ENCODE peak calls at places on chromosomes 12 and 14, in eight cellular contexts. D is aorta, P is mucosa of descending colon, M is spleen, F is GM23338, T is coronary artery, R is fibroblast of lung, I is cardiac muscle cell. W is an unnamed sample.

GRCh38 chr14:65070710-65071033 is 31.6 kb downstream of the MAX start:
- DNase-seq in M (no peak), I (no peak), T (no peak), R (no peak), F (no peak), D (no peak), P (peak), W (no peak)

GRCh38 chr14:98899441-98899840 is 372.6 kb downstream of the BCL11B start:
- DNase-seq in P (no peak), R (no peak), I (no peak), D (no peak), F (no peak), T (no peak), M (no peak), W (no peak)

GRCh38 chr14:65600742-65601141 is 188.2 kb downstream of the FUT8 start:
- DNase-seq in P (no peak), M (no peak), F (no peak), R (no peak), I (peak), D (no peak), T (no peak), W (no peak)

GRCh38 chr14:31024577-31025334 is 693 bp upstream of the AP4S1 start:
- DNase-seq in D (no peak), T (no peak), F (no peak), I (no peak), P (no peak), R (peak), M (no peak), W (no peak)

GRCh38 chr12:94792690-94793089 is 142.3 kb upstream of the TMCC3 start:
- DNase-seq in P (no peak), F (no peak), T (no peak), I (peak), R (no peak), M (no peak), D (no peak), W (no peak)

GRCh38 chr12:52020539-52021336 is 14.0 kb downstream of the TAMALIN start:
- DNase-seq in R (peak), M (peak), P (no peak), I (peak), T (peak), D (peak), F (peak), W (peak)

GRCh38 chr12:22118206-22118605 is 72.2 kb downstream of the CMAS start:
- DNase-seq in F (no peak), I (no peak), T (no peak), D (no peak), P (no peak), R (no peak), M (no peak), W (no peak)

GRCh38 chr12:81809829-81810595 is 50.9 kb upstream of the PPFIA2 start:
- DNase-seq in F (no peak), T (no peak), M (no peak), I (peak), P (no peak), D (no peak), R (peak), W (no peak)

GRCh38 chr12:103470664-103471063 is 25.1 kb downstream of the C12orf42 start:
- DNase-seq in F (no peak), R (peak), I (no peak), M (peak), T (no peak), P (no peak), D (no peak), W (no peak)

GRCh38 chr12:6607751-6608591 is 792 bp upstream of the CHD4 start:
- DNase-seq in D (no peak), I (peak), R (peak), F (peak), T (no peak), P (peak), M (no peak), W (no peak)

GRCh38 chr12:1013618-1014489 is 22.8 kb downstream of the ERC1 start:
- DNase-seq in M (no peak), I (peak), D (peak), P (no peak), F (no peak), T (no peak), R (peak), W (peak)

GRCh38 chr12:29253916-29254625 is 105.0 kb downstream of the FAR2 start:
- DNase-seq in F (no peak), T (no peak), R (no peak), M (no peak), I (peak), P (no peak), D (no peak), W (no peak)

GRCh38 chr14:100644383-100644782 is 57.2 kb upstream of the BEGAIN start:
- DNase-seq in R (no peak), F (no peak), I (no peak), P (no peak), T (no peak), M (no peak), D (no peak), W (no peak)

GRCh38 chr14:100221419-100222218 is 17.3 kb upstream of the YY1 start:
- DNase-seq in M (peak), F (peak), T (no peak), P (peak), R (peak), D (peak), I (peak), W (peak)

GRCh38 chr14:99649219-99649618 is 4.3 kb downstream of the HHIPL1 start:
- DNase-seq in F (no peak), R (peak), D (no peak), T (no peak), M (no peak), P (no peak), I (peak), W (no peak)

GRCh38 chr12:52837341-52837741 is 3.2 kb upstream of the KRT79 start:
- DNase-seq in R (peak), T (no peak), P (no peak), D (peak), F (no peak), M (peak), I (peak), W (no peak)

GRCh38 chr12:125889742-125890141 is 824.5 kb downstream of the AACS start:
- DNase-seq in I (no peak), M (no peak), P (no peak), T (no peak), D (no peak), F (no peak), R (no peak), W (no peak)

GRCh38 chr14:28762290-28762948 is 4.2 kb upstream of the FOXG1 start:
- DNase-seq in P (no peak), R (no peak), T (no peak), I (no peak), D (no peak), M (no peak), F (no peak), W (no peak)
- H3K4me3 ChIP-seq in P (no peak), R (no peak), T (no peak), I (no peak), D (no peak), M (no peak), F (no peak), W (no peak)

GRCh38 chr12:111367661-111368221 is 1.2 kb downstream of the PHETA1 start:
- DNase-seq in R (peak), I (peak), P (peak), T (no peak), M (peak), F (no peak), D (peak), W (no peak)
- H3K4me3 ChIP-seq in R (peak), I (peak), P (no peak), T (peak), M (peak), F (peak), D (no peak), W (no peak)

DNA sequence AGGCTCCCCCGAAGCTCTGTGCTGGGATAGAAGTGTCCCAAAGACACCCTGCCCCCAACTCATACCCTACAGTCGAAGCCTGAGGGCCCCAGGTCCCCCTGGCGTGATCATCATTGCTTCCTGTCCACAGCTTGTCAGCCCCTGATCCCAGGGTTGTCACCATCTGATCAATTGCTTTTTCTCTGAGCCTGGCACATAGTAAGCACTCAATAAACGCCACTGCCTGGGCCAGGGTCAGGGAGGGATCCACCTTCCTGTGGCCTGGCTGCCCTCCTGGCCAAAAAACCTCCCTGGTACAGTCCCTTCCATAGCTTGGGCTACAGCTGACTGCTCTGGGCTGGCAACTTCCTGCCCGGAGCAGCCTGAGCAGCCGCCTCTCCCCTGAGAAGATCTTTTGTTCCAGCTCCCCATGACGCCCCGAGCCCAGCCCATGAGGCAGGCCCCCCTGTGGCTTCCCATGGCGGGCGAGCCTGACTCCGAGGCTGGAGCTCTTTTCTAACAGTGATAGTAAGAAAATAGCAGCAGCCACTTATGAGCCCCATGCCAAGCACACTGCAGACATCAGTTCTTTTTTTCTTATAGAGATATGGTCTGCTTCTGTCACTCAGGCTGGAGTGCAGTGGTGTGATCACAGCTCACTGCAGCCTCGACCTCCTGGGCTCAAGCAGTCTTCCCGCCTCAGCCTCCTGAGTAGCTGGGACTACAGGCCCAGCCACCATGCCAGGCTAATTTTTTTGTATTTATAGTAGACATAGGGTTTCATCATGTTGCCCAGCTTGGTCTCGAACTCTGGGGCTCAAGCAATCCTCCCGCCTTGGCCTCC is 6.5 kb downstream of the SH2B3 start:
- DNase-seq in P (no peak), I (peak), M (no peak), T (no peak), F (peak), D (no peak), R (peak), W (no peak)
- H3K4me3 ChIP-seq in P (no peak), I (no peak), M (no peak), T (peak), F (peak), D (no peak), R (no peak), W (no peak)

GRCh38 chr12:57231276-57232021 is 1.9 kb downstream of the SHMT2 start:
- DNase-seq in M (peak), D (peak), P (no peak), R (no peak), T (no peak), F (no peak), I (no peak), W (no peak)
- H3K4me3 ChIP-seq in M (no peak), D (no peak), P (no peak), R (peak), T (peak), F (peak), I (no peak), W (no peak)

GRCh38 chr14:68510201-68510600 is 282.7 kb downstream of the ZFP36L1 start:
- DNase-seq in F (no peak), P (peak), T (no peak), M (no peak), D (peak), I (peak), R (peak), W (peak)
- H3K4me3 ChIP-seq in F (no peak), P (no peak), T (no peak), M (no peak), D (no peak), I (no peak), R (no peak), W (no peak)

DNA sequence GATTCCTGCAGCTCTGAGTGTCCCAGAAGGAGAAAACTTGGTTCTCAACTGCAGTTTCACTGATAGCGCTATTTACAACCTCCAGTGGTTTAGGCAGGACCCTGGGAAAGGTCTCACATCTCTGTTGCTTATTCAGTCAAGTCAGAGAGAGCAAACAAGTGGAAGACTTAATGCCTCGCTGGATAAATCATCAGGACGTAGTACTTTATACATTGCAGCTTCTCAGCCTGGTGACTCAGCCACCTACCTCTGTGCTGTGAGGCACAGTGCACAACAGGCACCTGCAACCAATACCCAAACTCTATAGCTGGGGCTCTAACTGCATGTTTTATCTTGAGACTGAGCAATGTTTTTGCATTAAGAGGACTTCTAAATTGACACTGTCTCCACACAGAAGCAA is 379.2 kb upstream of the OR4E1 start:
- DNase-seq in I (no peak), T (no peak), M (no peak), F (peak), P (no peak), R (no peak), D (no peak), W (no peak)
- H3K4me3 ChIP-seq in I (no peak), T (no peak), M (no peak), F (no peak), P (no peak), R (no peak), D (no peak), W (no peak)

GRCh38 chr12:32839828-32840227 is 56.7 kb downstream of the PKP2 start:
- DNase-seq in T (no peak), M (no peak), P (no peak), I (no peak), R (no peak), D (no peak), F (no peak), W (no peak)

GRCh38 chr12:32837974-32838373 is 58.6 kb downstream of the PKP2 start:
- DNase-seq in M (no peak), F (no peak), P (no peak), I (no peak), T (no peak), D (no peak), R (no peak), W (no peak)

GRCh38 chr12:32836710-32837109 is 59.9 kb downstream of the PKP2 start:
- DNase-seq in F (no peak), P (no peak), I (no peak), T (no peak), R (no peak), M (no peak), D (no peak), W (no peak)

GRCh38 chr12:32843528-32844095 is 53.0 kb downstream of the PKP2 start:
- DNase-seq in R (peak), T (no peak), P (no peak), F (peak), M (no peak), I (peak), D (no peak), W (no peak)

GRCh38 chr12:32841061-32841460 is 55.5 kb downstream of the PKP2 start:
- DNase-seq in R (no peak), T (no peak), D (no peak), I (no peak), M (no peak), F (no peak), P (no peak), W (no peak)
- H3K4me3 ChIP-seq in R (no peak), T (no peak), D (no peak), I (no peak), M (no peak), F (no peak), P (no peak), W (no peak)

GRCh38 chr12:120583478-120584030 is 2.4 kb upstream of the POP5 start:
- DNase-seq in T (peak), I (peak), D (peak), P (peak), M (peak), F (peak), R (peak), W (peak)
- H3K4me3 ChIP-seq in T (peak), I (no peak), D (no peak), P (no peak), M (no peak), F (peak), R (peak), W (no peak)

GRCh38 chr12:91179315-91179714 is 3.3 kb downstream of the DCN start:
- DNase-seq in I (peak), F (no peak), M (no peak), T (no peak), D (no peak), P (no peak), R (no peak), W (no peak)

GRCh38 chr12:91180162-91180561 is 2.5 kb downstream of the DCN start:
- DNase-seq in D (no peak), I (no peak), R (no peak), P (no peak), M (no peak), F (no peak), T (no peak), W (no peak)

GRCh38 chr12:91182664-91183455 is at the start of gene DCN:
- DNase-seq in F (no peak), T (no peak), M (no peak), D (no peak), P (no peak), I (peak), R (peak), W (no peak)

GRCh38 chr12:91180577-91180976 is 2.0 kb downstream of the DCN start:
- DNase-seq in P (no peak), T (no peak), D (no peak), I (peak), F (no peak), R (peak), M (no peak), W (no peak)

DNA sequence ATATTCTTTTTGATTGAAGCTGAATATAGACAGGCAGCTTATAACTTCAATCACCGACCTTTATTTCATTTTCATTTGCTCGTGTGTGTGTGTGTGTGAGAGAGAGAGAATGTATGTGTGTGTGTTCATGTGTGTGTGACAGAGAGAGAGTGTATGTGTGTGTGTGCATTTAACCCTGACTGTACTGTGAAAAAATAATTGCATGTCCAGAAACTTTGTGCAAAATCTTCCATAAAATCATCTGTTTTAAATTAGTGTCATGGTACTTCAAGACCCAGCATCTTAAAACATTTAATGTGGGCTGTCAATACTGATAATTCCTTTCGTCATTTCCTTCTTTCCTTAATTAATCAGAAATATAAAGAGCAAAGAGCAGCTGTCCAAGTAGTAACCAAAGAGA is 1.6 kb downstream of the DCN start:
- DNase-seq in P (no peak), D (no peak), T (no peak), R (peak), F (no peak), I (peak), M (no peak), W (no peak)
- H3K4me3 ChIP-seq in P (no peak), D (no peak), T (peak), R (peak), F (no peak), I (no peak), M (no peak), W (no peak)

GRCh38 chr12:121918679-121919038 is 267 bp downstream of the CFAP251 start:
- DNase-seq in D (no peak), T (no peak), I (no peak), R (no peak), P (peak), F (peak), M (no peak), W (no peak)
- H3K4me3 ChIP-seq in D (peak), T (peak), I (peak), R (peak), P (no peak), F (peak), M (peak), W (no peak)